ENCODE peak calls at places on chromosomes 7 and 10, in seven cellular contexts. One of them, this sample, is unnamed.

GRCh38 chr7:79823246-79823951 is 311.2 kb upstream of the GNAI1 start:
- DNase-seq in substantia nigra: no peak
- DNase-seq in breast epithelium: no peak
- DNase-seq in islet precursor cell: no peak
- DNase-seq in stimulated activated CD4-positive, alpha-beta T cell treated with anti-CD3 and anti-CD28 coated beads, Interleukin-2, amount 100 ng/mL, for 48 hours: no peak
- DNase-seq in MCF 10A: no peak
- DNase-seq in A172: no peak
- DNase-seq in this sample: no peak

GRCh38 chr7:138745189-138745588 is 44.0 kb upstream of the SVOPL start:
- DNase-seq in substantia nigra: no peak
- DNase-seq in breast epithelium: no peak
- DNase-seq in islet precursor cell: no peak
- DNase-seq in stimulated activated CD4-positive, alpha-beta T cell treated with anti-CD3 and anti-CD28 coated beads, Interleukin-2, amount 100 ng/mL, for 48 hours: no peak
- DNase-seq in MCF 10A: no peak
- DNase-seq in A172: no peak
- DNase-seq in this sample: no peak

GRCh38 chr10:70592746-70593512 is 9.6 kb downstream of the PRF1 start:
- DNase-seq in substantia nigra: no peak
- DNase-seq in breast epithelium: no peak
- DNase-seq in islet precursor cell: no peak
- DNase-seq in stimulated activated CD4-positive, alpha-beta T cell treated with anti-CD3 and anti-CD28 coated beads, Interleukin-2, amount 100 ng/mL, for 48 hours: no peak
- DNase-seq in MCF 10A: no peak
- DNase-seq in A172: no peak
- DNase-seq in this sample: peak

GRCh38 chr10:43338117-43338516 is 33.3 kb upstream of the FXYD4 start:
- DNase-seq in substantia nigra: no peak
- DNase-seq in breast epithelium: no peak
- DNase-seq in islet precursor cell: no peak
- DNase-seq in stimulated activated CD4-positive, alpha-beta T cell treated with anti-CD3 and anti-CD28 coated beads, Interleukin-2, amount 100 ng/mL, for 48 hours: no peak
- DNase-seq in MCF 10A: no peak
- DNase-seq in A172: no peak
- DNase-seq in this sample: no peak

GRCh38 chr7:18754766-18755165 is 259.2 kb downstream of the HDAC9 start:
- DNase-seq in substantia nigra: no peak
- DNase-seq in breast epithelium: no peak
- DNase-seq in islet precursor cell: no peak
- DNase-seq in stimulated activated CD4-positive, alpha-beta T cell treated with anti-CD3 and anti-CD28 coated beads, Interleukin-2, amount 100 ng/mL, for 48 hours: no peak
- DNase-seq in MCF 10A: peak
- DNase-seq in A172: peak
- DNase-seq in this sample: no peak

GRCh38 chr10:70762441-70763177 is 22.6 kb downstream of the TBATA start:
- DNase-seq in substantia nigra: no peak
- DNase-seq in breast epithelium: no peak
- DNase-seq in islet precursor cell: no peak
- DNase-seq in stimulated activated CD4-positive, alpha-beta T cell treated with anti-CD3 and anti-CD28 coated beads, Interleukin-2, amount 100 ng/mL, for 48 hours: no peak
- DNase-seq in MCF 10A: no peak
- DNase-seq in A172: no peak
- DNase-seq in this sample: peak

GRCh38 chr7:21941570-21942224 is 4.0 kb downstream of the CDCA7L start:
- DNase-seq in substantia nigra: no peak
- DNase-seq in breast epithelium: no peak
- DNase-seq in islet precursor cell: peak
- DNase-seq in stimulated activated CD4-positive, alpha-beta T cell treated with anti-CD3 and anti-CD28 coated beads, Interleukin-2, amount 100 ng/mL, for 48 hours: no peak
- DNase-seq in MCF 10A: peak
- DNase-seq in A172: peak
- DNase-seq in this sample: peak

GRCh38 chr10:6151087-6151977 is 51.4 kb upstream of the PFKFB3 start:
- DNase-seq in substantia nigra: peak
- DNase-seq in breast epithelium: no peak
- DNase-seq in islet precursor cell: peak
- DNase-seq in stimulated activated CD4-positive, alpha-beta T cell treated with anti-CD3 and anti-CD28 coated beads, Interleukin-2, amount 100 ng/mL, for 48 hours: no peak
- DNase-seq in MCF 10A: peak
- DNase-seq in A172: no peak
- DNase-seq in this sample: peak

GRCh38 chr7:12800501-12800900 is 113.1 kb downstream of the ARL4A start:
- DNase-seq in substantia nigra: no peak
- DNase-seq in breast epithelium: no peak
- DNase-seq in islet precursor cell: no peak
- DNase-seq in stimulated activated CD4-positive, alpha-beta T cell treated with anti-CD3 and anti-CD28 coated beads, Interleukin-2, amount 100 ng/mL, for 48 hours: no peak
- DNase-seq in MCF 10A: no peak
- DNase-seq in A172: no peak
- DNase-seq in this sample: no peak

GRCh38 chr10:117541405-117541908 is 1.1 kb upstream of the EMX2 start:
- DNase-seq in substantia nigra: peak
- DNase-seq in breast epithelium: no peak
- DNase-seq in islet precursor cell: peak
- DNase-seq in stimulated activated CD4-positive, alpha-beta T cell treated with anti-CD3 and anti-CD28 coated beads, Interleukin-2, amount 100 ng/mL, for 48 hours: no peak
- DNase-seq in MCF 10A: no peak
- DNase-seq in A172: no peak
- DNase-seq in this sample: no peak

GRCh38 chr10:12539350-12540164 is 190.2 kb downstream of the CAMK1D start:
- DNase-seq in substantia nigra: no peak
- DNase-seq in breast epithelium: no peak
- DNase-seq in islet precursor cell: no peak
- DNase-seq in stimulated activated CD4-positive, alpha-beta T cell treated with anti-CD3 and anti-CD28 coated beads, Interleukin-2, amount 100 ng/mL, for 48 hours: no peak
- DNase-seq in MCF 10A: no peak
- DNase-seq in A172: no peak
- DNase-seq in this sample: no peak

This sample was measured in HL-60.